ENCODE peak calls at places on chromosomes 12 and 14, in six cellular contexts. T is activated CD4-positive, alpha-beta T cell treated with anti-CD3 and anti-CD28 coated beads for 48 hours; K is SIG-M5; H is breast epithelium; I is astrocyte of the cerebellum; U is NCI-H748 treated with DMSO at 0.1 percent for 48 hours. Q is an unnamed sample.

GRCh38 chr14:60838601-60839000 is 104.0 kb downstream of the MNAT1 start:
- DNase-seq in T (no peak), K (no peak), H (no peak), I (no peak), U (no peak), Q (no peak)

GRCh38 chr14:103770902-103771301 is 55.3 kb downstream of the ZFYVE21 start:
- DNase-seq in T (no peak), K (no peak), H (no peak), I (no peak), U (no peak), Q (no peak)

GRCh38 chr14:104585966-104586702 is 6.6 kb downstream of the C14orf180 start:
- DNase-seq in T (no peak), K (no peak), H (no peak), I (no peak), U (no peak), Q (no peak)

GRCh38 chr12:62653740-62654139 is 187.1 kb downstream of the MON2 start:
- DNase-seq in T (no peak), K (no peak), H (no peak), I (no peak), U (no peak), Q (no peak)

GRCh38 chr14:72516936-72517408 is 376.9 kb downstream of the DPF3 start:
- DNase-seq in T (peak; percentile 79), K (no peak), H (peak; percentile 63), I (peak; percentile 80), U (peak; percentile 27), Q (peak; percentile 36)

GRCh38 chr14:29856516-29856915 is 71.1 kb downstream of the PRKD1 start:
- DNase-seq in T (no peak), K (no peak), H (no peak), I (no peak), U (no peak), Q (no peak)

GRCh38 chr14:53550776-53551175 is 397.7 kb upstream of the DDHD1 start:
- DNase-seq in T (no peak), K (no peak), H (no peak), I (no peak), U (no peak), Q (no peak)

GRCh38 chr14:29851397-29851796 is 76.2 kb downstream of the PRKD1 start:
- DNase-seq in T (no peak), K (no peak), H (no peak), I (peak; percentile 77), U (no peak), Q (no peak)